ENCODE peak calls at places on chromosomes 16 and 17, in ten cellular contexts. D is fibroblast of lung, G is mesothelial cell of epicardium, O is H1, A is psoas muscle, J is DND-41, Z is left lung, K is WTC11, X is uterus, P is lung. F is an unnamed sample.

GRCh38 chr17:69047368-69048263 is 13.1 kb downstream of the ABCA9 start:
- DNase-seq in D (peak), G (no peak), O (no peak), A (peak), J (no peak), Z (peak), K (no peak), X (peak), P (peak), F (no peak)

GRCh38 chr16:87412371-87412995 is 20.3 kb downstream of the MAP1LC3B start:
- DNase-seq in D (no peak), G (no peak), O (no peak), A (no peak), J (no peak), Z (no peak), K (no peak), X (no peak), P (no peak), F (no peak)

GRCh38 chr16:29702307-29702706 is 23.3 kb downstream of the QPRT start:
- DNase-seq in D (no peak), G (no peak), O (no peak), A (no peak), J (no peak), Z (no peak), K (no peak), X (no peak), P (no peak), F (no peak)

GRCh38 chr16:70577256-70577698 is 53.7 kb downstream of the SF3B3 start:
- DNase-seq in D (peak), G (no peak), O (peak), A (no peak), J (no peak), Z (peak), K (no peak), X (no peak), P (no peak), F (no peak)

GRCh38 chr17:48429638-48430586 is at the start of gene SKAP1:
- DNase-seq in D (no peak), G (no peak), O (peak), A (no peak), J (no peak), Z (no peak), K (peak), X (no peak), P (no peak), F (peak)

GRCh38 chr16:73268311-73268997 is 220.5 kb upstream of the ZFHX3 start:
- DNase-seq in D (no peak), G (no peak), O (no peak), A (no peak), J (no peak), Z (no peak), K (peak), X (peak), P (no peak), F (no peak)

GRCh38 chr17:48825446-48826381 is 5.1 kb upstream of the CALCOCO2 start:
- DNase-seq in D (no peak), G (no peak), O (no peak), A (no peak), J (no peak), Z (no peak), K (no peak), X (no peak), P (no peak), F (no peak)

GRCh38 chr17:40319651-40320550 is 10.9 kb downstream of the RARA start:
- DNase-seq in D (no peak), G (no peak), O (no peak), A (peak), J (peak), Z (peak), K (no peak), X (peak), P (peak), F (no peak)

GRCh38 chr16:5058476-5058875 is 7.3 kb downstream of the C16orf89 start:
- DNase-seq in D (no peak), G (no peak), O (peak), A (no peak), J (no peak), Z (no peak), K (peak), X (no peak), P (no peak), F (no peak)

GRCh38 chr17:73003487-73003886 is 89.0 kb downstream of the SLC39A11 start:
- DNase-seq in D (no peak), G (no peak), O (no peak), A (no peak), J (no peak), Z (no peak), K (no peak), X (no peak), P (no peak), F (no peak)

GRCh38 chr16:17947165-17947564 is 389.4 kb downstream of the NPIPA8 start:
- DNase-seq in D (no peak), G (no peak), O (no peak), A (no peak), J (no peak), Z (no peak), K (no peak), X (no peak), P (no peak), F (no peak)

GRCh38 chr17:81508639-81509047 is 4.0 kb downstream of the ACTG1 start:
- DNase-seq in D (peak), G (no peak), O (no peak), A (no peak), J (no peak), Z (no peak), K (no peak), X (no peak), P (no peak), F (no peak)

GRCh38 chr17:43337684-43338428 is 60.9 kb upstream of the ARL4D start:
- DNase-seq in D (no peak), G (no peak), O (no peak), A (no peak), J (no peak), Z (no peak), K (no peak), X (no peak), P (no peak), F (no peak)

GRCh38 chr17:78316115-78316866 is 43.6 kb downstream of the SOCS3 start:
- DNase-seq in D (no peak), G (no peak), O (peak), A (no peak), J (no peak), Z (no peak), K (peak), X (no peak), P (no peak), F (peak)

GRCh38 chr17:78313735-78314648 is 45.9 kb downstream of the SOCS3 start:
- DNase-seq in D (peak), G (peak), O (peak), A (peak), J (peak), Z (peak), K (peak), X (peak), P (peak), F (peak)

GRCh38 chr17:78316867-78317816 is 42.7 kb downstream of the SOCS3 start:
- DNase-seq in D (peak), G (no peak), O (peak), A (no peak), J (no peak), Z (peak), K (peak), X (no peak), P (peak), F (peak)

GRCh38 chr17:78315355-78316114 is 44.3 kb downstream of the SOCS3 start:
- DNase-seq in D (peak), G (no peak), O (no peak), A (peak), J (no peak), Z (peak), K (no peak), X (peak), P (peak), F (peak)

GRCh38 chr17:78314683-78315354 is 45.1 kb downstream of the SOCS3 start:
- DNase-seq in D (no peak), G (no peak), O (no peak), A (no peak), J (no peak), Z (no peak), K (no peak), X (no peak), P (no peak), F (no peak)
- TF ChIP-seq CTCF in D (no peak), G (no peak), O (peak), A (no peak), J (no peak), Z (no peak), K (no peak), X (no peak), P (no peak), F (no peak)

DNA sequence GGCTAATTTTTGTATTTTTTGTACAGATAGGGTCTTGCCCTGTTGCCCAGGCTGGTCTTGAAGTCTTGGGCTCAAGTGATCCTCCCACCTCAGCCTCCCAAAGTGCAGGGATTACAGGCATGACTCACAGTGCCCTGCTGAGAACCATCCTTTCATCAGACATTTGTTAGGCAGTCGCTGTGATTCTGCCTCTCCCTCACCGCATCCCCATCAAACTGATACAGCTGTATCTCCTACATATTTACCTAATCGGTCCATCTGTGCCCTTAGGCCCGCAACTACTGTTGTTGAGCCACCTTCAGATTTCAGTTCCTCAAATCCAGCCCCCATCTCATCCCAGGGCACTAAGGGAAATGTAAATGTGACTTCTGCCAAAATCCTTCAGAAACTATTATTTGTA is 2.0 kb upstream of the SLC43A2 start:
- DNase-seq in D (no peak), G (no peak), O (no peak), A (no peak), J (no peak), Z (no peak), K (no peak), X (no peak), P (no peak), F (no peak)
- TF ChIP-seq CTCF in D (no peak), G (no peak), O (no peak), A (no peak), J (no peak), Z (no peak), K (no peak), X (no peak), P (no peak), F (no peak)

GRCh38 chr17:63546308-63547082 is 3.8 kb upstream of the DCAF7 start:
- DNase-seq in D (no peak), G (no peak), O (no peak), A (no peak), J (no peak), Z (no peak), K (no peak), X (no peak), P (no peak), F (no peak)

GRCh38 chr17:63549289-63549945 is 860 bp upstream of the DCAF7 start:
- DNase-seq in D (no peak), G (no peak), O (no peak), A (no peak), J (no peak), Z (peak), K (no peak), X (no peak), P (no peak), F (no peak)

GRCh38 chr17:63545302-63545928 is 4.9 kb upstream of the DCAF7 start:
- DNase-seq in D (no peak), G (no peak), O (no peak), A (no peak), J (no peak), Z (no peak), K (no peak), X (no peak), P (no peak), F (no peak)

GRCh38 chr17:63544467-63545301 is 5.6 kb upstream of the DCAF7 start:
- DNase-seq in D (no peak), G (no peak), O (no peak), A (no peak), J (no peak), Z (no peak), K (no peak), X (no peak), P (no peak), F (no peak)

DNA sequence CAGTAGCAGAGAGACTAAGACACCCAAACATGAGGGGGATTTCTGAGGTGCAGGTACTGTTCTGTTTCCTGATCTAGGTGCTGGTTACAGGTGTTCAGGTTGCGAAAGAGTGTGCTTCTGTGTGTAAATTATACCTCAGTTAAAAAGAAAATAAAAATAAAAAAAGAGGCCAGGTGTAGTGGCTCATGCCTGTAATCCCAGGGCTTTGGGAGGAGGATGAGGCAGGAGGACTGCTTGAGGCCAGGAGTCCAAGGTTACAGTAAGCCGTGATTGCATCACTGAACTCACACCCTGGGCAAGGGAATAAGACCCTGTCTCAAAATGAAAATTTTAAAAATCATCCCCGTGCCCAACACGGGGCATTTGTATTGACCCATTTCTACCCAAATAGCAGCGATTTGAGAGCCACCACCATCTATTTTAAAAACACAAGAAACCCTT is 3.2 kb upstream of the DCAF7 start:
- DNase-seq in D (no peak), G (no peak), O (no peak), A (no peak), J (no peak), Z (no peak), K (no peak), X (no peak), P (no peak), F (no peak)
- TF ChIP-seq CTCF in D (no peak), G (no peak), O (no peak), A (no peak), J (no peak), Z (no peak), K (no peak), X (no peak), P (no peak), F (no peak)

GRCh38 chr17:38864636-38865398 is 5.0 kb upstream of the LASP1 start:
- DNase-seq in D (peak), G (no peak), O (no peak), A (no peak), J (no peak), Z (no peak), K (no peak), X (no peak), P (no peak), F (no peak)
- TF ChIP-seq CTCF in D (peak), G (no peak), O (peak), A (no peak), J (no peak), Z (no peak), K (no peak), X (no peak), P (no peak), F (no peak)

GRCh38 chr16:89525146-89525913 is 17.1 kb downstream of the SPG7 start:
- DNase-seq in D (no peak), G (no peak), O (no peak), A (peak), J (no peak), Z (no peak), K (no peak), X (no peak), P (no peak), F (peak)
- TF ChIP-seq CTCF in D (no peak), G (no peak), O (no peak), A (no peak), J (no peak), Z (no peak), K (no peak), X (no peak), P (no peak), F (peak)

GRCh38 chr16:77951788-77952187 is 70.6 kb upstream of the CLEC3A start:
- DNase-seq in D (no peak), G (no peak), O (no peak), A (no peak), J (no peak), Z (no peak), K (no peak), X (no peak), P (no peak), F (peak)
- TF ChIP-seq CTCF in D (peak), G (peak), O (peak), A (peak), J (peak), Z (no peak), K (peak), X (no peak), P (no peak), F (peak)

F was measured in GM10248.